ENCODE peak calls at places on chromosome 11, in ten cellular contexts. One of them, this sample, is unnamed. For H3K27me3 and H3K4me1, the result is how much of the 10 kb centered on the place peaks cover.

GRCh38 chr11:69510471-69511357 is 29.3 kb downstream of the LINC01488 start:
- DNase-seq in HepG2: no peak
- DNase-seq in upper lobe of left lung: no peak
- DNase-seq in tibial nerve: no peak
- DNase-seq in stomach: no peak
- DNase-seq in K562: no peak
- DNase-seq in SK-N-SH: no peak
- DNase-seq in suprapubic skin: peak
- DNase-seq in ovary: no peak
- DNase-seq in transverse colon: no peak
- DNase-seq in this sample: no peak

GRCh38 chr11:124977006-124977405 is 23.0 kb downstream of the CCDC15 start:
- DNase-seq in HepG2: no peak
- DNase-seq in upper lobe of left lung: no peak
- DNase-seq in tibial nerve: no peak
- DNase-seq in stomach: no peak
- DNase-seq in K562: no peak
- DNase-seq in SK-N-SH: no peak
- DNase-seq in suprapubic skin: no peak
- DNase-seq in ovary: no peak
- DNase-seq in transverse colon: no peak
- DNase-seq in this sample: no peak

GRCh38 chr11:77207019-77207485 is 79.0 kb downstream of the MYO7A start:
- DNase-seq in HepG2: no peak
- DNase-seq in upper lobe of left lung: no peak
- DNase-seq in tibial nerve: no peak
- DNase-seq in stomach: no peak
- DNase-seq in K562: no peak
- DNase-seq in SK-N-SH: peak
- DNase-seq in suprapubic skin: peak
- DNase-seq in ovary: no peak
- DNase-seq in transverse colon: no peak
- DNase-seq in this sample: no peak

GRCh38 chr11:42462558-42463310 is 849.1 kb upstream of the API5 start:
- DNase-seq in HepG2: no peak
- DNase-seq in upper lobe of left lung: no peak
- DNase-seq in tibial nerve: no peak
- DNase-seq in stomach: no peak
- DNase-seq in K562: no peak
- DNase-seq in SK-N-SH: no peak
- DNase-seq in suprapubic skin: no peak
- DNase-seq in ovary: no peak
- DNase-seq in transverse colon: no peak
- DNase-seq in this sample: no peak

GRCh38 chr11:104781719-104782376 is 116.4 kb downstream of the CASP12 start:
- DNase-seq in HepG2: no peak
- DNase-seq in upper lobe of left lung: no peak
- DNase-seq in tibial nerve: no peak
- DNase-seq in stomach: no peak
- DNase-seq in K562: no peak
- DNase-seq in SK-N-SH: no peak
- DNase-seq in suprapubic skin: no peak
- DNase-seq in ovary: no peak
- DNase-seq in transverse colon: no peak
- DNase-seq in this sample: no peak

GRCh38 chr11:42764936-42765335 is 546.9 kb upstream of the API5 start:
- DNase-seq in HepG2: no peak
- DNase-seq in upper lobe of left lung: no peak
- DNase-seq in tibial nerve: no peak
- DNase-seq in stomach: no peak
- DNase-seq in K562: no peak
- DNase-seq in SK-N-SH: no peak
- DNase-seq in suprapubic skin: no peak
- DNase-seq in ovary: no peak
- DNase-seq in transverse colon: no peak
- DNase-seq in this sample: no peak

GRCh38 chr11:78742430-78742829 is 167.8 kb upstream of the NARS2 start:
- DNase-seq in HepG2: no peak
- DNase-seq in upper lobe of left lung: peak
- DNase-seq in tibial nerve: no peak
- DNase-seq in stomach: peak
- DNase-seq in K562: no peak
- DNase-seq in SK-N-SH: no peak
- DNase-seq in suprapubic skin: no peak
- DNase-seq in ovary: no peak
- DNase-seq in transverse colon: peak
- DNase-seq in this sample: no peak

GRCh38 chr11:119694334-119694733 is 34.7 kb downstream of the NECTIN1 start:
- DNase-seq in HepG2: peak
- DNase-seq in upper lobe of left lung: peak
- DNase-seq in tibial nerve: no peak
- DNase-seq in stomach: peak
- DNase-seq in K562: no peak
- DNase-seq in SK-N-SH: no peak
- DNase-seq in suprapubic skin: no peak
- DNase-seq in ovary: no peak
- DNase-seq in transverse colon: peak
- DNase-seq in this sample: no peak

GRCh38 chr11:85752201-85752889 is 58.6 kb downstream of the SYTL2 start:
- DNase-seq in HepG2: no peak
- DNase-seq in upper lobe of left lung: no peak
- DNase-seq in tibial nerve: no peak
- DNase-seq in stomach: no peak
- DNase-seq in K562: no peak
- DNase-seq in SK-N-SH: no peak
- DNase-seq in suprapubic skin: no peak
- DNase-seq in ovary: no peak
- DNase-seq in transverse colon: no peak
- DNase-seq in this sample: no peak

DNA sequence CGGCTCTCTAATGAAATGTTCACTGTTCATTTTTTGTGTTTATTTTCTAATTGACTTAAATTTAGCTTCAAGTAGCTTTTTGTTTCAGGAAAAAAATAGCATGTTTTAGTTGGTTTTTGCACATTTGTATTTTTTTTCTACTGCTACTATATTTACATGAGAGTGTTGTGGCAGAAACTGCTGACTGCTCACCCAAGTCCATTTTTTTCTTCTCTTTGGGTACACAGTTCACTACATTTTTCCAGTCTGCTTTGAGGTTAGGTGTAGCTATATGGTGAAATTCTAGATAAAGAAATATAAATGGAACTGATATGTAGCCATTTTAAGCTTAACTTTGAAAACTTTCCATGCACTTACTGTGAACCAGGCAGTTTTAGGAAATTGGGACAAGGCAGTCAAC is 216.7 kb upstream of the C11orf87 start:
- DNase-seq in HepG2: no peak
- DNase-seq in upper lobe of left lung: no peak
- DNase-seq in tibial nerve: no peak
- DNase-seq in stomach: no peak
- DNase-seq in K562: no peak
- DNase-seq in SK-N-SH: no peak
- DNase-seq in suprapubic skin: no peak
- DNase-seq in ovary: no peak
- DNase-seq in transverse colon: no peak
- DNase-seq in this sample: no peak
- H3K27me3 ChIP-seq in HepG2: under half
- H3K27me3 ChIP-seq in upper lobe of left lung: under half
- H3K27me3 ChIP-seq in tibial nerve: under half
- H3K27me3 ChIP-seq in stomach: under half
- H3K27me3 ChIP-seq in K562: under half
- H3K27me3 ChIP-seq in SK-N-SH: under half
- H3K27me3 ChIP-seq in suprapubic skin: under half
- H3K27me3 ChIP-seq in ovary: under half
- H3K27me3 ChIP-seq in transverse colon: under half
- H3K27me3 ChIP-seq in this sample: under half

GRCh38 chr11:114076974-114077373 is 17.5 kb downstream of the ZBTB16 start:
- DNase-seq in HepG2: no peak
- DNase-seq in upper lobe of left lung: peak
- DNase-seq in tibial nerve: no peak
- DNase-seq in stomach: no peak
- DNase-seq in K562: no peak
- DNase-seq in SK-N-SH: peak
- DNase-seq in suprapubic skin: peak
- DNase-seq in ovary: no peak
- DNase-seq in transverse colon: no peak
- DNase-seq in this sample: no peak

GRCh38 chr11:114079406-114080072 is 20.0 kb downstream of the ZBTB16 start:
- DNase-seq in HepG2: no peak
- DNase-seq in upper lobe of left lung: no peak
- DNase-seq in tibial nerve: no peak
- DNase-seq in stomach: no peak
- DNase-seq in K562: no peak
- DNase-seq in SK-N-SH: no peak
- DNase-seq in suprapubic skin: peak
- DNase-seq in ovary: peak
- DNase-seq in transverse colon: no peak
- DNase-seq in this sample: no peak

GRCh38 chr11:114077482-114078305 is 18.2 kb downstream of the ZBTB16 start:
- DNase-seq in HepG2: no peak
- DNase-seq in upper lobe of left lung: peak
- DNase-seq in tibial nerve: no peak
- DNase-seq in stomach: no peak
- DNase-seq in K562: no peak
- DNase-seq in SK-N-SH: no peak
- DNase-seq in suprapubic skin: peak
- DNase-seq in ovary: no peak
- DNase-seq in transverse colon: peak
- DNase-seq in this sample: no peak

GRCh38 chr11:114080219-114080618 is 20.7 kb downstream of the ZBTB16 start:
- DNase-seq in HepG2: no peak
- DNase-seq in upper lobe of left lung: peak
- DNase-seq in tibial nerve: no peak
- DNase-seq in stomach: no peak
- DNase-seq in K562: no peak
- DNase-seq in SK-N-SH: no peak
- DNase-seq in suprapubic skin: peak
- DNase-seq in ovary: no peak
- DNase-seq in transverse colon: no peak
- DNase-seq in this sample: no peak

DNA sequence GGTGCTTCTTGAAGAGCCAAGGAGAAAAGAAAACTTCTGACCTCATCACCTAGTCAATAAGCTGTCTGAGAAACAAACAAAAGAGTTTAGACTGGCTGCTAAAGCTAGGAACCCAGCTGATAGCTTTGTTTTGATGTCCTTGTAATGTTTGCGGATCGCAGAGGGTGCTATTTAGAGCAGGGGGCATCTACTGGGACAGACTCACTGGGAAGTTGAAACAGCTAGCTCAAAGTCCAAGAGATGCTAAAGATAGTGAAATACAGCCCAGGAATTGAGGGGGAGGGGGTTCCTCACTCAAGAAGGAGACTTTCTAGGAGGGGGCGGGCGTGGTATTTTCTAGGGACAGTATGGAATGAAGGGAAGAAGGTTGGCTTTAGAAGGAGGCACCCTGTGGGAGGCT is 18.9 kb downstream of the ZBTB16 start:
- DNase-seq in HepG2: peak
- DNase-seq in upper lobe of left lung: no peak
- DNase-seq in tibial nerve: no peak
- DNase-seq in stomach: no peak
- DNase-seq in K562: no peak
- DNase-seq in SK-N-SH: no peak
- DNase-seq in suprapubic skin: peak
- DNase-seq in ovary: no peak
- DNase-seq in transverse colon: no peak
- DNase-seq in this sample: no peak
- H3K4me1 ChIP-seq in HepG2: half or more
- H3K4me1 ChIP-seq in upper lobe of left lung: half or more
- H3K4me1 ChIP-seq in tibial nerve: under half
- H3K4me1 ChIP-seq in stomach: half or more
- H3K4me1 ChIP-seq in K562: under half
- H3K4me1 ChIP-seq in SK-N-SH: under half
- H3K4me1 ChIP-seq in suprapubic skin: half or more
- H3K4me1 ChIP-seq in ovary: half or more
- H3K4me1 ChIP-seq in transverse colon: half or more
- H3K4me1 ChIP-seq in this sample: half or more

GRCh38 chr11:17827006-17827405 is 92.4 kb downstream of the KCNC1 start:
- DNase-seq in HepG2: peak
- DNase-seq in upper lobe of left lung: no peak
- DNase-seq in tibial nerve: no peak
- DNase-seq in stomach: no peak
- DNase-seq in K562: no peak
- DNase-seq in SK-N-SH: peak
- DNase-seq in suprapubic skin: no peak
- DNase-seq in ovary: no peak
- DNase-seq in transverse colon: no peak
- DNase-seq in this sample: no peak

GRCh38 chr11:17831228-17831627 is 96.6 kb downstream of the KCNC1 start:
- DNase-seq in HepG2: no peak
- DNase-seq in upper lobe of left lung: no peak
- DNase-seq in tibial nerve: no peak
- DNase-seq in stomach: no peak
- DNase-seq in K562: no peak
- DNase-seq in SK-N-SH: no peak
- DNase-seq in suprapubic skin: no peak
- DNase-seq in ovary: no peak
- DNase-seq in transverse colon: no peak
- DNase-seq in this sample: no peak

GRCh38 chr11:17828311-17828751 is 93.8 kb downstream of the KCNC1 start:
- DNase-seq in HepG2: no peak
- DNase-seq in upper lobe of left lung: peak
- DNase-seq in tibial nerve: no peak
- DNase-seq in stomach: peak
- DNase-seq in K562: no peak
- DNase-seq in SK-N-SH: no peak
- DNase-seq in suprapubic skin: no peak
- DNase-seq in ovary: peak
- DNase-seq in transverse colon: peak
- DNase-seq in this sample: no peak

DNA sequence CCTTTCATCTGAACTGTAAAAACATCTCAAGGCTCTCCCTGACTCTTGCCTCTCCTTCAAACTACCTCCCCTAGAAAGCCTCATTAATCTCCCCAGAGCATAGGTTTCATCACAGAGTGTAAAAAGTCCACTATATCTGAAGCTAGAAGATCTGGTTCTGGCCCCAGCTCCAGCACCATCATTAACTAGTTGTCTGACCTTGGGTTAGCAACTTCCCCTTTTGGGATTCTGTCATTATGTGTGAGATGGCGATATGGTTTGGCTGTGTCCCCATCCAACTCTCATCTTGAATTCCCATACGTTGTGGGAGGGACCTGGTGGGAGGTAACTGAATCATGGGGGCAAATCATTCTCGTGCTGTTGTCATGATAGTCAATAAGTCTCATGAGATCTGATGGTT is 97.3 kb downstream of the KCNC1 start:
- DNase-seq in HepG2: no peak
- DNase-seq in upper lobe of left lung: no peak
- DNase-seq in tibial nerve: no peak
- DNase-seq in stomach: no peak
- DNase-seq in K562: no peak
- DNase-seq in SK-N-SH: no peak
- DNase-seq in suprapubic skin: no peak
- DNase-seq in ovary: no peak
- DNase-seq in transverse colon: no peak
- DNase-seq in this sample: no peak
- TF ChIP-seq EP300 in HepG2: no peak
- TF ChIP-seq EP300 in upper lobe of left lung: no peak
- TF ChIP-seq EP300 in tibial nerve: no peak
- TF ChIP-seq EP300 in stomach: no peak
- TF ChIP-seq EP300 in K562: no peak
- TF ChIP-seq EP300 in SK-N-SH: no peak
- TF ChIP-seq EP300 in suprapubic skin: no peak
- TF ChIP-seq EP300 in ovary: no peak
- TF ChIP-seq EP300 in transverse colon: no peak
- TF ChIP-seq EP300 in this sample: no peak

GRCh38 chr11:60734271-60734670 is 9.8 kb downstream of the MS4A18 start:
- DNase-seq in HepG2: no peak
- DNase-seq in upper lobe of left lung: no peak
- DNase-seq in tibial nerve: no peak
- DNase-seq in stomach: no peak
- DNase-seq in K562: no peak
- DNase-seq in SK-N-SH: no peak
- DNase-seq in suprapubic skin: no peak
- DNase-seq in ovary: no peak
- DNase-seq in transverse colon: no peak
- DNase-seq in this sample: no peak
- H3K27me3 ChIP-seq in HepG2: under half
- H3K27me3 ChIP-seq in upper lobe of left lung: under half
- H3K27me3 ChIP-seq in tibial nerve: under half
- H3K27me3 ChIP-seq in stomach: under half
- H3K27me3 ChIP-seq in K562: under half
- H3K27me3 ChIP-seq in SK-N-SH: under half
- H3K27me3 ChIP-seq in suprapubic skin: under half
- H3K27me3 ChIP-seq in ovary: under half
- H3K27me3 ChIP-seq in transverse colon: under half
- H3K27me3 ChIP-seq in this sample: under half

This sample was measured in esophagus muscularis mucosa.